ENCODE peak calls at places on chromosomes 7 and 10, in six cellular contexts. E is GM20000; J is activated T-cell treated with anti-CD3 and anti-CD28 coated beads for 1 hour; K is posterior cingulate gyrus; I is lower lobe of right lung; P is central memory CD4-positive, alpha-beta T cell. S is an unnamed sample.

GRCh38 chr10:112988839-112989406 is 38.9 kb downstream of the TCF7L2 start:
- DNase-seq in K (no peak), J (no peak), P (no peak), E (no peak), I (no peak), S (no peak)

GRCh38 chr10:128211953-128212727 is 85.9 kb upstream of the MKI67 start:
- DNase-seq in J (peak; percentile 73), E (peak; percentile 95), P (peak; percentile 75), I (peak; percentile 94), K (peak; percentile 64), S (peak; percentile 69)

GRCh38 chr10:115129752-115130151 is 36.6 kb downstream of the ATRNL1 start:
- DNase-seq in J (no peak), K (no peak), E (peak; percentile 11), P (no peak), I (no peak), S (no peak)

GRCh38 chr10:103584216-103585010 is 90.9 kb downstream of the NEURL1 start:
- DNase-seq in E (peak; percentile 85), K (no peak), P (peak; percentile 61), I (peak; percentile 59), J (peak; percentile 62), S (peak; percentile 62)

GRCh38 chr10:95388539-95388938 is 97.7 kb upstream of the PDLIM1 start:
- DNase-seq in P (no peak), I (no peak), E (no peak), K (no peak), J (no peak), S (no peak)

GRCh38 chr7:128752251-128752650 is 13.1 kb downstream of the CALU start:
- DNase-seq in E (no peak), K (no peak), I (no peak), P (no peak), J (no peak), S (no peak)

GRCh38 chr7:12951397-12951801 is 264.0 kb downstream of the ARL4A start:
- DNase-seq in E (no peak), I (no peak), J (no peak), K (no peak), P (no peak), S (no peak)

GRCh38 chr10:554182-554848 is 135.2 kb downstream of the DIP2C start:
- DNase-seq in I (no peak), K (no peak), P (no peak), E (no peak), J (no peak), S (no peak)

GRCh38 chr7:45082031-45082830 is 6.5 kb downstream of the NACAD start:
- DNase-seq in E (no peak), J (no peak), P (no peak), I (no peak), K (peak; percentile 58), S (no peak)

GRCh38 chr10:36303896-36304295 is 661.8 kb upstream of the FZD8 start:
- DNase-seq in K (no peak), I (no peak), J (no peak), E (no peak), P (no peak), S (no peak)

GRCh38 chr10:110533149-110533548 is 34.3 kb upstream of the SMC3 start:
- DNase-seq in I (no peak), K (no peak), P (no peak), J (no peak), E (no peak), S (no peak)

GRCh38 chr10:122954731-122955050 is 664 bp upstream of the C10orf88 start:
- DNase-seq in I (peak; percentile 45), K (no peak), J (no peak), E (no peak), P (no peak), S (no peak)

GRCh38 chr10:126171555-126171954 is 216.7 kb downstream of the ADAM12 start:
- DNase-seq in P (no peak), K (no peak), I (no peak), J (no peak), E (no peak), S (no peak)

GRCh38 chr7:88344956-88345832 is 38.5 kb upstream of the STEAP4 start:
- DNase-seq in I (peak; percentile 74), J (no peak), P (no peak), K (peak; percentile 62), E (peak; percentile 8), S (no peak)

GRCh38 chr10:15180736-15181135 is 12.2 kb upstream of the NMT2 start:
- DNase-seq in E (no peak), K (no peak), J (no peak), I (no peak), P (no peak), S (no peak)

GRCh38 chr7:139541600-139542307 is 18.3 kb downstream of the CLEC2L start:
- DNase-seq in E (no peak), J (no peak), I (no peak), P (no peak), K (no peak), S (no peak)

GRCh38 chr10:14560274-14560673 is 214.4 kb downstream of the FAM107B start:
- DNase-seq in E (no peak), J (peak; percentile 46), K (no peak), P (no peak), I (peak; percentile 72), S (peak; percentile 60)

GRCh38 chr7:155810607-155811559 is 1.4 kb downstream of the SHH start:
- DNase-seq in P (no peak), K (no peak), I (peak; percentile 44), E (no peak), J (no peak), S (no peak)

GRCh38 chr10:98684019-98684899 is 237.5 kb upstream of the HPS1 start:
- DNase-seq in E (no peak), I (no peak), K (no peak), P (no peak), J (no peak), S (no peak)

GRCh38 chr7:46245587-46246111 is 324.6 kb upstream of the IGFBP3 start:
- DNase-seq in K (no peak), E (no peak), P (no peak), J (no peak), I (no peak), S (no peak)

GRCh38 chr7:6433814-6434630 is 13.7 kb downstream of the DAGLB start:
- DNase-seq in K (no peak), I (no peak), J (no peak), E (no peak), P (no peak), S (no peak)

GRCh38 chr10:16989826-16990293 is 139.8 kb downstream of the CUBN start:
- DNase-seq in I (no peak), K (no peak), J (no peak), E (no peak), P (no peak), S (no peak)

GRCh38 chr7:135174941-135175340 is 4.4 kb upstream of the CYREN start:
- DNase-seq in E (no peak), J (no peak), K (no peak), I (no peak), P (no peak), S (no peak)

GRCh38 chr7:90988523-90988922 is 275.7 kb upstream of the FZD1 start:
- DNase-seq in E (no peak), J (no peak), I (no peak), P (no peak), K (no peak), S (no peak)

GRCh38 chr10:14478639-14479038 is 147.9 kb upstream of the FRMD4A start:
- DNase-seq in J (no peak), E (peak; percentile 39), I (no peak), K (peak; percentile 78), P (no peak), S (no peak)

GRCh38 chr7:101717986-101718746 is 89.1 kb upstream of the MYL10 start:
- DNase-seq in I (peak; percentile 53), J (no peak), E (no peak), K (no peak), P (no peak), S (no peak)

GRCh38 chr10:119254355-119254754 is 47.0 kb downstream of the GRK5 start:
- DNase-seq in J (no peak), E (no peak), P (no peak), I (no peak), K (no peak), S (no peak)